ENCODE peak calls at places on chromosomes 4 and X, in ten cellular contexts. K is cardiac fibroblast; V is right cardiac atrium; D is putamen; N is psoas muscle; P is stimulated activated CD4-positive, alpha-beta T cell treated with anti-CD3 and anti-CD28 coated beads, Interleukin-12 subunit alpha, Interleukin-12 subunit beta, amount 100 ng/mL, for 48 hours; Q is activated gamma-delta T cell treated with anti-CD3 and anti-CD28 coated beads, Interleukin-2, amount 50 U/mL, for 16 hours; E is HTR-8/SVneo; M is Right ventricle myocardium inferior; A is hippocampal formation. G is an unnamed sample.

GRCh38 chrX:71454222-71454621 is 78.7 kb upstream of the OGT start:
- DNase-seq in V (no peak), E (no peak), A (no peak), M (no peak), K (peak), Q (no peak), D (no peak), N (no peak), P (no peak), G (no peak)

GRCh38 chr4:55733874-55734437 is 85.6 kb upstream of the EXOC1L start:
- DNase-seq in V (peak), Q (no peak), E (no peak), A (no peak), P (no peak), K (peak), D (no peak), N (peak), M (no peak), G (no peak)

GRCh38 chrX:21374163-21374993 is at the start of gene CNKSR2:
- DNase-seq in V (peak), E (peak), P (peak), Q (peak), K (peak), N (peak), A (no peak), M (peak), D (peak), G (no peak)

GRCh38 chr4:138242830-138243149 is 641 bp upstream of the SLC7A11 start:
- DNase-seq in K (peak), M (no peak), D (no peak), Q (no peak), A (no peak), V (no peak), P (no peak), N (no peak), E (no peak), G (no peak)

GRCh38 chrX:18714910-18715309 is 7.5 kb downstream of the PPEF1 start:
- DNase-seq in D (no peak), K (no peak), E (no peak), N (no peak), V (no peak), A (no peak), Q (no peak), M (no peak), P (no peak), G (no peak)

GRCh38 chr4:98469776-98470175 is 188.6 kb downstream of the TSPAN5 start:
- DNase-seq in D (no peak), M (no peak), A (no peak), V (no peak), K (no peak), P (no peak), N (no peak), E (no peak), Q (no peak), G (no peak)

GRCh38 chr4:26157541-26157940 is 163.3 kb upstream of the RBPJ start:
- DNase-seq in V (no peak), N (no peak), D (no peak), Q (no peak), A (no peak), K (no peak), E (no peak), M (no peak), P (no peak), G (no peak)

GRCh38 chr4:95155759-95156451 is 392.9 kb downstream of the UNC5C start:
- DNase-seq in D (no peak), K (peak), E (peak), V (no peak), N (no peak), A (peak), P (peak), M (no peak), Q (no peak), G (no peak)

GRCh38 chrX:138128025-138128671 is 562.2 kb downstream of the ZIC3 start:
- DNase-seq in P (peak), D (peak), M (no peak), V (peak), E (peak), N (no peak), Q (no peak), A (peak), K (peak), G (peak)

GRCh38 chr4:8182858-8183725 is 16.0 kb upstream of the SH3TC1 start:
- DNase-seq in A (no peak), K (peak), M (peak), V (peak), N (peak), E (peak), P (no peak), Q (no peak), D (no peak), G (no peak)

GRCh38 chr4:95877636-95878035 is 37.7 kb downstream of the PDHA2 start:
- DNase-seq in D (no peak), V (no peak), Q (no peak), K (no peak), P (no peak), N (no peak), M (no peak), A (no peak), E (no peak), G (no peak)

GRCh38 chrX:499870-500364 is 113.2 kb upstream of the PPP2R3B start:
- DNase-seq in V (no peak), N (no peak), Q (no peak), D (no peak), K (no peak), E (no peak), A (no peak), P (no peak), M (no peak), G (no peak)

GRCh38 chr4:138438608-138439007 is 196.5 kb upstream of the SLC7A11 start:
- DNase-seq in V (no peak), Q (no peak), D (no peak), A (no peak), K (peak), N (no peak), M (no peak), E (no peak), P (no peak), G (no peak)

GRCh38 chrX:10047133-10047532 is 80.0 kb downstream of the CLDN34 start:
- DNase-seq in V (no peak), Q (no peak), M (no peak), K (no peak), A (no peak), E (no peak), D (no peak), P (no peak), N (no peak), G (no peak)

GRCh38 chr4:146417822-146418221 is 103.9 kb downstream of the SLC10A7 start:
- DNase-seq in D (no peak), V (no peak), Q (no peak), P (no peak), A (no peak), N (no peak), E (no peak), M (no peak), K (no peak), G (no peak)

GRCh38 chr4:95167809-95168208 is 381.0 kb downstream of the UNC5C start:
- DNase-seq in M (no peak), P (no peak), N (no peak), D (no peak), V (no peak), K (peak), Q (no peak), A (no peak), E (no peak), G (no peak)

GRCh38 chr4:986949-987688 is at the start of gene IDUA:
- DNase-seq in K (peak), M (peak), D (peak), N (peak), P (peak), V (peak), A (peak), Q (peak), E (peak), G (no peak)

GRCh38 chr4:167602157-167602556 is 367.9 kb upstream of the SPOCK3 start:
- DNase-seq in K (no peak), E (no peak), M (no peak), Q (no peak), D (no peak), N (no peak), V (no peak), P (no peak), A (no peak), G (no peak)

GRCh38 chr4:82745173-82745842 is 53.3 kb downstream of the SCD5 start:
- DNase-seq in D (no peak), N (no peak), Q (no peak), P (no peak), A (no peak), M (no peak), E (no peak), V (no peak), K (peak), G (no peak)

GRCh38 chrX:154304901-154305300 is 9.3 kb downstream of the TKTL1 start:
- DNase-seq in M (no peak), V (no peak), D (no peak), E (no peak), A (no peak), P (no peak), K (no peak), N (no peak), Q (no peak), G (no peak)

GRCh38 chr4:142128529-142128928 is 492.1 kb downstream of the IL15 start:
- DNase-seq in A (no peak), N (no peak), Q (no peak), V (no peak), M (no peak), K (no peak), P (no peak), E (no peak), D (no peak), G (no peak)

GRCh38 chrX:67544281-67544680 is 460 bp downstream of the AR start:
- DNase-seq in K (no peak), V (peak), Q (no peak), E (no peak), N (peak), A (no peak), P (no peak), D (no peak), M (peak), G (no peak)

GRCh38 chr4:47654972-47655693 is 170.1 kb downstream of the ATP10D start:
- DNase-seq in V (no peak), Q (no peak), P (no peak), A (no peak), E (no peak), M (no peak), N (no peak), K (no peak), D (no peak), G (no peak)

GRCh38 chrX:9144643-9145290 is 110.8 kb upstream of the FAM9B start:
- DNase-seq in P (no peak), Q (no peak), E (no peak), D (no peak), M (no peak), N (no peak), K (peak), A (no peak), V (no peak), G (no peak)

GRCh38 chr4:118734491-118735205 is 49.5 kb downstream of the METTL14 start:
- DNase-seq in D (no peak), P (no peak), M (no peak), Q (no peak), A (no peak), E (no peak), N (no peak), V (no peak), K (no peak), G (no peak)

GRCh38 chr4:148946271-148946670 is 504.1 kb upstream of the NR3C2 start:
- DNase-seq in V (no peak), P (no peak), M (no peak), K (no peak), A (no peak), D (no peak), E (no peak), Q (no peak), N (no peak), G (no peak)

GRCh38 chr4:4424499-4425115 is 37.7 kb downstream of the NSG1 start:
- DNase-seq in N (no peak), P (no peak), M (no peak), K (no peak), E (no peak), D (no peak), V (no peak), A (no peak), Q (no peak), G (no peak)

GRCh38 chrX:31524182-31524581 is 452.3 kb upstream of the FTHL17 start:
- DNase-seq in V (no peak), Q (no peak), P (no peak), A (no peak), N (no peak), D (no peak), M (no peak), E (no peak), K (peak), G (no peak)

GRCh38 chr4:168384437-168385141 is 66.0 kb upstream of the DDX60 start:
- DNase-seq in V (no peak), Q (no peak), N (no peak), D (no peak), K (peak), M (no peak), A (no peak), E (no peak), P (no peak), G (no peak)

GRCh38 chr4:76784237-76784636 is 113.7 kb downstream of the SOWAHB start:
- DNase-seq in V (no peak), K (peak), D (no peak), E (no peak), P (no peak), A (no peak), M (no peak), N (no peak), Q (no peak), G (no peak)

GRCh38 chrX:68808686-68809357 is 20.0 kb upstream of the EFNB1 start:
- DNase-seq in A (no peak), M (no peak), P (no peak), N (no peak), E (no peak), K (peak), D (no peak), Q (no peak), V (peak), G (no peak)

GRCh38 chr4:3045500-3045850 is 28.9 kb downstream of the HTT-AS start:
- DNase-seq in M (peak), N (peak), K (peak), V (peak), A (no peak), D (no peak), Q (peak), E (no peak), P (peak), G (no peak)

GRCh38 chr4:41957634-41958033 is 22.4 kb downstream of the TMEM33 start:
- DNase-seq in M (no peak), Q (no peak), A (no peak), K (peak), P (no peak), V (no peak), E (peak), D (no peak), N (no peak), G (no peak)

GRCh38 chrX:127578395-127578794 is 473.8 kb downstream of the ACTRT1 start:
- DNase-seq in V (no peak), A (no peak), K (no peak), P (no peak), N (no peak), E (no peak), D (no peak), M (peak), Q (no peak), G (no peak)

GRCh38 chrX:154441564-154441963 is 2.4 kb upstream of the FAM50A start:
- DNase-seq in P (no peak), E (no peak), V (no peak), K (no peak), D (no peak), M (no peak), N (no peak), A (no peak), Q (no peak), G (no peak)

GRCh38 chr4:40309250-40309774 is 25.8 kb upstream of the CHRNA9 start:
- DNase-seq in M (peak), Q (peak), V (peak), E (peak), P (peak), A (no peak), N (peak), K (peak), D (peak), G (peak)

GRCh38 chrX:153909024-153909979 is 4.8 kb downstream of the AVPR2 start:
- DNase-seq in N (no peak), Q (no peak), D (no peak), M (no peak), E (no peak), P (no peak), V (no peak), A (no peak), K (no peak), G (no peak)

G was measured in iPS DF 6.9.